ENCODE peak calls at places on chromosomes 11 and 22, in six cellular contexts. M, L, C, W, K and Z are unnamed samples.

GRCh38 chr11:134634897-134635831 is 223.1 kb upstream of the B3GAT1 start:
- DNase-seq in M (no peak), L (no peak), C (peak; percentile 54), W (no peak), K (no peak), Z (no peak)

GRCh38 chr11:72738199-72739141 is 13.7 kb downstream of the ARAP1 start:
- DNase-seq in M (no peak), L (no peak), C (no peak), W (no peak), K (peak; percentile 53), Z (peak; percentile 58)

GRCh38 chr22:45688606-45689080 is 17.0 kb downstream of the ATXN10 start:
- DNase-seq in M (peak; percentile 76), L (peak; percentile 14), C (no peak), W (peak; percentile 88), K (peak; percentile 80), Z (peak; percentile 44)

GRCh38 chr11:77287615-77288273 is 13.7 kb downstream of the GDPD4 start:
- DNase-seq in M (peak; percentile 79), L (no peak), C (no peak), W (peak; percentile 81), K (peak; percentile 89), Z (no peak)

GRCh38 chr11:38640854-38641253 is 2042.8 kb upstream of the RAG2 start:
- DNase-seq in M (no peak), L (no peak), C (no peak), W (no peak), K (no peak), Z (no peak)

GRCh38 chr11:132177106-132177505 is 806.7 kb downstream of the NTM start:
- DNase-seq in M (peak; percentile 62), L (no peak), C (peak; percentile 67), W (peak; percentile 75), K (peak; percentile 24), Z (no peak)

GRCh38 chr11:111574373-111575230 is 27.6 kb upstream of the SIK2 start:
- DNase-seq in M (no peak), L (no peak), C (no peak), W (no peak), K (no peak), Z (no peak)

GRCh38 chr11:126109941-126110731 is 47.5 kb upstream of the CDON start:
- DNase-seq in M (peak; percentile 5), L (no peak), C (no peak), W (no peak), K (no peak), Z (no peak)

GRCh38 chr22:30830907-30831306 is 136.2 kb downstream of the OSBP2 start:
- DNase-seq in M (peak; percentile 89), L (peak; percentile 20), C (no peak), W (peak; percentile 96), K (peak; percentile 88), Z (no peak)

GRCh38 chr11:116199182-116199581 is 573.6 kb downstream of the BUD13 start:
- DNase-seq in M (no peak), L (no peak), C (no peak), W (no peak), K (no peak), Z (no peak)

GRCh38 chr22:26367402-26368245 is 61.4 kb upstream of the ASPHD2 start:
- DNase-seq in M (peak; percentile 32), L (peak; percentile 57), C (peak; percentile 86), W (peak; percentile 59), K (peak; percentile 29), Z (no peak)

GRCh38 chr11:79045018-79045787 is 395.6 kb downstream of the TENM4 start:
- DNase-seq in M (no peak), L (no peak), C (peak; percentile 30), W (no peak), K (no peak), Z (peak; percentile 51)

GRCh38 chr11:112751312-112751711 is 209.9 kb upstream of the NCAM1 start:
- DNase-seq in M (no peak), L (no peak), C (no peak), W (no peak), K (no peak), Z (no peak)

GRCh38 chr22:28438183-28438778 is 241.4 kb downstream of the TTC28 start:
- DNase-seq in M (no peak), L (no peak), C (no peak), W (no peak), K (no peak), Z (no peak)

GRCh38 chr11:72511393-72512047 is 77.2 kb upstream of the CLPB start:
- DNase-seq in M (peak; percentile 20), L (no peak), C (no peak), W (peak; percentile 69), K (no peak), Z (no peak)

GRCh38 chr11:23995891-23996290 is 501.0 kb upstream of the LUZP2 start:
- DNase-seq in M (peak; percentile 19), L (no peak), C (no peak), W (peak; percentile 23), K (no peak), Z (no peak)

GRCh38 chr11:57321996-57322880 is 2.5 kb downstream of the TNKS1BP1 start:
- DNase-seq in M (peak; percentile 96), L (peak; percentile 92), C (peak; percentile 88), W (peak; percentile 99), K (peak; percentile 97), Z (peak; percentile 95)

DNA sequence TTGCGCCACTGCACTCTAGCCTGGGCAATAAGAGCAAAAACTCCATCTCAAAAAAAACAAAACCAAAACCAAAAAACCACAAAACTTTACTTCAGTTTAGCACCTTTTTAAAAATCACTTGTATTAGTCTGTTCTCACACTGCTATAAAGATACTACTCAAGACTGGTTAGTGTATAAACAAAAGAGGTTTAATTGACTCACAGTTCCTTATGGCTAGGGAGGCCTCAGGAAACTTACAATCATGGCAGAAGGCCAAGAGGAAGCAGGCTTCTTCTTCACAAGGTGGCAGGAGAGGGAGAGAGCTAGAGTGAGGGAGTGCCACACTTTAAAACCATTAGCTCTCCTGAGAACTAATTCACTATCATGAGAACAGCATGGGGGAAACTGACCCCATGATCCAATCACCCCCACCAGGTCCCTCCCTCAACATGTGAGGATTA is 261.3 kb downstream of the TMEM135 start:
- DNase-seq in M (no peak), L (no peak), C (no peak), W (no peak), K (no peak), Z (no peak)
- H3K4me3 ChIP-seq in M (no peak overlapping the region), L (no peak overlapping the region), C (no peak overlapping the region), W (no peak overlapping the region), K (no peak overlapping the region), Z (no peak overlapping the region)

GRCh38 chr22:50672471-50673230 is at the start of gene SHANK3:
- DNase-seq in M (no peak), L (peak; percentile 26), C (no peak), W (no peak), K (no peak), Z (peak; percentile 79)

GRCh38 chr22:50672041-50672440 is 582 bp upstream of the SHANK3 start:
- DNase-seq in M (no peak), L (no peak), C (no peak), W (no peak), K (no peak), Z (no peak)

GRCh38 chr22:50674606-50675552 is 2.3 kb downstream of the SHANK3 start:
- DNase-seq in M (no peak), L (peak; percentile 72), C (peak; percentile 86), W (no peak), K (no peak), Z (no peak)

GRCh38 chr22:50674127-50674493 is 1.5 kb downstream of the SHANK3 start:
- DNase-seq in M (no peak), L (no peak), C (peak; percentile 66), W (no peak), K (no peak), Z (no peak)

GRCh38 chr22:50673231-50674126 is 856 bp downstream of the SHANK3 start:
- DNase-seq in M (no peak), L (no peak), C (peak; percentile 62), W (no peak), K (no peak), Z (no peak)
- H3K4me3 ChIP-seq in M (no peak overlapping the region), L (no peak overlapping the region), C (peak overlapping the region; percentile 85), W (peak overlapping the region; percentile 24), K (no peak overlapping the region), Z (peak overlapping the region; percentile 21)

GRCh38 chr22:50015451-50016307 is 3.1 kb upstream of the IL17REL start:
- DNase-seq in M (no peak), L (peak; percentile 3), C (peak; percentile 0), W (no peak), K (no peak), Z (no peak)
- H3K4me3 ChIP-seq in M (no peak overlapping the region), L (no peak overlapping the region), C (no peak overlapping the region), W (no peak overlapping the region), K (no peak overlapping the region), Z (no peak overlapping the region)

GRCh38 chr11:64842851-64843841 is 1.3 kb downstream of the CDC42BPG start:
- DNase-seq in M (no peak), L (peak; percentile 89), C (peak; percentile 46), W (no peak), K (no peak), Z (no peak)
- H3K4me3 ChIP-seq in M (no peak overlapping the region), L (no peak overlapping the region), C (no peak overlapping the region), W (no peak overlapping the region), K (no peak overlapping the region), Z (no peak overlapping the region)

DNA sequence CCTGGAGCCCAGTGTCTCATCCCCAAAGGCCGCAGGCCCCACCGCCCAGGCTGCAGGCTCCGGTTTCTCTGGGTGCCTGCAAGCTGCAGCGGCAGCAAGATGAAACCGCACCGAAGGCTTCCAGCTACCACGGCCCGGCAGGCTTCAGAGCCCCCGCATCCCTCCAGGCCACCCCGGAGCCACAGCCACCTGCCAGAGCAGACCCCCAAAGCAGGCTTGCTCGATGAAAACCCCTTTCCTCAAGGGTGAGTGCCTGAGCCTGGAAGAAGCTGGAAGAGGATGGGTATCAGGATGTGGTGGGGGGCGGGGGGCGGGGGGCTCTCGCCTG is 24.5 kb upstream of the GNB1L start:
- DNase-seq in M (no peak), L (peak; percentile 1), C (no peak), W (no peak), K (no peak), Z (no peak)
- H3K4me3 ChIP-seq in M (no peak overlapping the region), L (no peak overlapping the region), C (no peak overlapping the region), W (no peak overlapping the region), K (no peak overlapping the region), Z (no peak overlapping the region)

DNA sequence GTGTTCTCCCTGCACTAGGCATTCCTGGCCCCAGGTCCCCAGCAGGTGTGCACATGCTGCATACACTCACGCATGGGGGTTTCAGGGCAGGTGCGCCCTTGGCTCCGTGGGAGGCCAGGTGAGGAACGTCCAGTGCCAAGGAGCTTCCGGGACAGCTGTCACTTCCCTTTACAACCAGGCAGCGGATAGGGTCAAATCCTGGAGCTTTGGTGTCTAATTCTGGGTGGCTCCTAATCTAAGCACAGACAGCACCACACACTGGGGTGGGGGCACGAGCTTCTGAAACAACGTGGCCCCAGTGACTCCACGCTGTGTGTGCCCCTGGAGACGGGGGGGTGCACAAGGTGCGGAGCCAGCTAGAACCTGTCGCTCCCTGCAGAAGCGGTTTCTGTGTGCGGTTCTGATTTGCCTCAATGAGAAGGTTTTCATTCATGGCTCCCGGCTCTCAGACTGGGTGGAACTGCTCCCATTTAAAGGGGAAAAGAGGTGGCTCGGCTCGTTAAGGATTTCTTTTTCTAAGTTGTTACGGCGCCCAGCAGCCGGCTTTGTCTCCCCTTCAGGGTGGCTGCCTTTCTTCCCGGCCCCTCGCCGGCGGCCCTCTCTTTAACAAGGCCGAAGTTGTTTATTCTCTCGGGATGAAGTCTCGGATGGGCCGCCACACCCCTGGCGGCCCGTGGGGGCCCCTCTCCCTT is 5.0 kb downstream of the CCND1 start:
- DNase-seq in M (no peak), L (peak; percentile 59), C (peak; percentile 81), W (no peak), K (no peak), Z (no peak)
- H3K4me3 ChIP-seq in M (no peak overlapping the region), L (no peak overlapping the region), C (no peak overlapping the region), W (no peak overlapping the region), K (no peak overlapping the region), Z (no peak overlapping the region)

GRCh38 chr11:81070948-81071347 is 1630.1 kb upstream of the TENM4 start:
- DNase-seq in M (no peak), L (no peak), C (no peak), W (no peak), K (no peak), Z (no peak)
- H3K4me3 ChIP-seq in M (no peak overlapping the region), L (no peak overlapping the region), C (no peak overlapping the region), W (no peak overlapping the region), K (no peak overlapping the region), Z (no peak overlapping the region)